ENCODE peak calls at places on chromosomes 4 and X, in seven cellular contexts. H, L, W, D, A, K and V are unnamed samples.

GRCh38 chr4:126890994-126891393 is 741.8 kb upstream of the INTU start:
- DNase-seq in H (peak), L (peak), W (no peak), D (no peak), A (no peak), K (no peak), V (no peak)

GRCh38 chr4:2798399-2799301 is 5.8 kb downstream of the SH3BP2 start:
- DNase-seq in H (no peak), L (no peak), W (peak), D (no peak), A (no peak), K (peak), V (peak)

GRCh38 chr4:87005690-87006461 is 71.1 kb downstream of the AFF1 start:
- DNase-seq in H (no peak), L (no peak), W (peak), D (no peak), A (no peak), K (peak), V (peak)

GRCh38 chrX:40570346-40571093 is 10.2 kb upstream of the ATP6AP2 start:
- DNase-seq in H (no peak), L (no peak), W (no peak), D (no peak), A (no peak), K (no peak), V (peak)

GRCh38 chr4:112516401-112517066 is 554 bp upstream of the NEUROG2 start:
- DNase-seq in H (no peak), L (no peak), W (peak), D (no peak), A (no peak), K (no peak), V (peak)

GRCh38 chr4:18042754-18043153 is 21.2 kb upstream of the LCORL start:
- DNase-seq in H (no peak), L (no peak), W (no peak), D (no peak), A (no peak), K (no peak), V (no peak)

GRCh38 chrX:114619874-114620273 is 36.0 kb downstream of the HTR2C start:
- DNase-seq in H (peak), L (no peak), W (no peak), D (no peak), A (no peak), K (no peak), V (peak)

GRCh38 chrX:130435937-130436336 is 34.1 kb downstream of the RBMX2 start:
- DNase-seq in H (no peak), L (no peak), W (no peak), D (no peak), A (no peak), K (no peak), V (no peak)

GRCh38 chr4:70515342-70516245 is 2.8 kb upstream of the AMTN start:
- DNase-seq in H (peak), L (peak), W (no peak), D (no peak), A (no peak), K (no peak), V (no peak)

GRCh38 chr4:142581891-142582290 is 264.2 kb downstream of the INPP4B start:
- DNase-seq in H (no peak), L (no peak), W (no peak), D (no peak), A (no peak), K (no peak), V (no peak)

GRCh38 chrX:134622056-134622812 is 36.0 kb downstream of the PLAC1 start:
- DNase-seq in H (peak), L (peak), W (peak), D (peak), A (no peak), K (no peak), V (peak)

GRCh38 chr4:85833311-85833710 is 358.4 kb downstream of the ARHGAP24 start:
- DNase-seq in H (no peak), L (no peak), W (no peak), D (no peak), A (no peak), K (no peak), V (no peak)

GRCh38 chr4:127648061-127648460 is 15.3 kb downstream of the INTU start:
- DNase-seq in H (peak), L (no peak), W (peak), D (no peak), A (no peak), K (no peak), V (no peak)

GRCh38 chr4:145828802-145829485 is 109.7 kb downstream of the ZNF827 start:
- DNase-seq in H (no peak), L (no peak), W (no peak), D (no peak), A (no peak), K (no peak), V (peak)

GRCh38 chr4:10173754-10174749 is 57.5 kb upstream of the WDR1 start:
- DNase-seq in H (no peak), L (no peak), W (peak), D (no peak), A (peak), K (no peak), V (no peak)

GRCh38 chr4:2583517-2583916 is 47.1 kb downstream of the FAM193A start:
- DNase-seq in H (peak), L (no peak), W (peak), D (peak), A (no peak), K (no peak), V (no peak)

GRCh38 chrX:97372006-97372766 is 488.5 kb downstream of the RPA4 start:
- DNase-seq in H (no peak), L (no peak), W (peak), D (no peak), A (no peak), K (no peak), V (no peak)

GRCh38 chr4:40629401-40630334 is at the start of gene RBM47:
- DNase-seq in H (peak), L (peak), W (peak), D (peak), A (no peak), K (peak), V (peak)

GRCh38 chr4:25098964-25099843 is 61.0 kb downstream of the SEPSECS start:
- DNase-seq in H (peak), L (peak), W (peak), D (peak), A (peak), K (no peak), V (no peak)

GRCh38 chr4:25095756-25096552 is 64.3 kb downstream of the SEPSECS start:
- DNase-seq in H (no peak), L (no peak), W (no peak), D (no peak), A (no peak), K (no peak), V (no peak)

GRCh38 chr4:25100156-25100555 is 60.1 kb downstream of the SEPSECS start:
- DNase-seq in H (no peak), L (no peak), W (no peak), D (no peak), A (peak), K (no peak), V (no peak)

GRCh38 chr4:25100710-25101109 is 59.5 kb downstream of the SEPSECS start:
- DNase-seq in H (no peak), L (no peak), W (no peak), D (no peak), A (no peak), K (no peak), V (no peak)

DNA sequence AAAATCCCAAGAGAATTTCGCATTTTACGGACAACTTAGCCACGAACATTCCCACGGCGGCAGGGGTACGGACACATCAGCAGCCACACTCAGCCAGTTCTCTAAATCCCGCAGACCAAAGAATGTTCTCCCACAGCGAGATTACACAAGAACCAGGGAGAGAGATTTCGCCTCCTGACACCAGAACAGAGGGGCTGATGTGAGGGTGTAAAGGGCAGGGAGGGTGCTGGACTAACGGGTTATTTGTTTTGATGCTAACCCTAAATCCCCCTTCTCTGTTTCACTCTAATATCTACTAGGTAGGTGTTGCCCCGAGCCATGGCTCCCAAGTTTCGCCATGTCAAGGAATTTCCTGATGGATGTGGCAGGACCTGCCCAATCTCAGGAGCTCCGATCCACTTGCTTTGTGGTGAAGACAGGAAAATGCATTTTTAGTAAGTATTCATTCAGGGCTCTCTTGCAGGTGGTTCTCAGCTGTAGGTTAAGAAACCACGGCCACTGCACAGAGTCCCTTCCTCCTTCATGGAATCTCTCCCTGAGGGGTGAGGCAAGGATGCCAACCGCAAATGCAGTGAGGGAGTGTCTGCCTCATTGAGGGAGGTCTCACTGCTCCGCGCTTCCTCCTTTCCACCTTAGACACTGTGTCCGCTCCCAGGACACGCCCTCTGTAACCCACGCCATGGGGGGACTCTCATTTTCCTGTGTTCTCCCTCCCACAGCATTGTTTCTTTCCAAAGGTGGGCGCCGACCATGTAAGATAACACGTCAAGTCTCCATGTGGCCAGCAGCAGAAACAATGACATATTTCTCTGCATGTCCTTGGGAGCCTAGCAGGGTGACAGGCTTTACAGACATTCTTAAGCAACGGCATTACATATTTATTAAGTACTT is 63.5 kb downstream of the SEPSECS start:
- DNase-seq in H (no peak), L (no peak), W (no peak), D (no peak), A (no peak), K (no peak), V (no peak)
- TF ChIP-seq CTCF in H (no peak), L (no peak), W (no peak), D (no peak), A (no peak), K (no peak), V (no peak)

GRCh38 chr4:94256833-94257232 is 49.2 kb downstream of the SMARCAD1 start:
- DNase-seq in H (peak), L (no peak), W (no peak), D (no peak), A (no peak), K (no peak), V (no peak)
- TF ChIP-seq CTCF in H (no peak), L (no peak), W (no peak), D (peak), A (peak), K (no peak), V (peak)

GRCh38 chr4:44447563-44448504 is 775 bp downstream of the KCTD8 start:
- DNase-seq in H (peak), L (no peak), W (peak), D (no peak), A (peak), K (no peak), V (peak)
- TF ChIP-seq CTCF in H (no peak), L (peak), W (no peak), D (no peak), A (no peak), K (no peak), V (no peak)

DNA sequence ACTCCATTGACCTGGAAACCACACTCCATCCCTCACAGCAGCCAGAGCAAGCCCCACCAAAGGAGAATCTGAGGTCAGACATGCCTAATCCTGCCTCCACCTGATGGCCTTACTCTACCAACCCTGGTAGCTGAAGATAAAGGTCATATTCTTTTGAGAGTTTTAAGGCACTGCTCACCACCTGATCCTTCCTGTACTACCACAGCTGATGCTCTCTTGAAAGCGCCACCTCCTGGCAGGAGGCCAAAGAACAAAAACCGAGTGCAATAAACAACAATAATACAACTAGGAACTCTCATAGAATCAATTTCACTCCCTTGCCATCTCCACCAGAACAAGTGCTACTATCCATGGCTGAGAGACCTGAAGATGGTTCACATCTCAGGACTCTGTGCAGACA is 301.6 kb downstream of the NAF1 start:
- DNase-seq in H (no peak), L (no peak), W (no peak), D (no peak), A (no peak), K (no peak), V (no peak)
- TF ChIP-seq CTCF in H (no peak), L (no peak), W (no peak), D (no peak), A (no peak), K (no peak), V (peak)

GRCh38 chr4:121198261-121198660 is 34.1 kb upstream of the TNIP3 start:
- DNase-seq in H (no peak), L (no peak), W (no peak), D (no peak), A (no peak), K (no peak), V (no peak)

GRCh38 chr4:121195649-121196048 is 31.5 kb upstream of the TNIP3 start:
- DNase-seq in H (no peak), L (no peak), W (no peak), D (no peak), A (no peak), K (no peak), V (no peak)

GRCh38 chr4:121200795-121201472 is 36.8 kb upstream of the TNIP3 start:
- DNase-seq in H (no peak), L (no peak), W (no peak), D (no peak), A (no peak), K (no peak), V (peak)

GRCh38 chr4:121199742-121200561 is 35.8 kb upstream of the TNIP3 start:
- DNase-seq in H (no peak), L (no peak), W (peak), D (no peak), A (no peak), K (peak), V (peak)
- TF ChIP-seq CTCF in H (no peak), L (no peak), W (no peak), D (no peak), A (no peak), K (peak), V (peak)

DNA sequence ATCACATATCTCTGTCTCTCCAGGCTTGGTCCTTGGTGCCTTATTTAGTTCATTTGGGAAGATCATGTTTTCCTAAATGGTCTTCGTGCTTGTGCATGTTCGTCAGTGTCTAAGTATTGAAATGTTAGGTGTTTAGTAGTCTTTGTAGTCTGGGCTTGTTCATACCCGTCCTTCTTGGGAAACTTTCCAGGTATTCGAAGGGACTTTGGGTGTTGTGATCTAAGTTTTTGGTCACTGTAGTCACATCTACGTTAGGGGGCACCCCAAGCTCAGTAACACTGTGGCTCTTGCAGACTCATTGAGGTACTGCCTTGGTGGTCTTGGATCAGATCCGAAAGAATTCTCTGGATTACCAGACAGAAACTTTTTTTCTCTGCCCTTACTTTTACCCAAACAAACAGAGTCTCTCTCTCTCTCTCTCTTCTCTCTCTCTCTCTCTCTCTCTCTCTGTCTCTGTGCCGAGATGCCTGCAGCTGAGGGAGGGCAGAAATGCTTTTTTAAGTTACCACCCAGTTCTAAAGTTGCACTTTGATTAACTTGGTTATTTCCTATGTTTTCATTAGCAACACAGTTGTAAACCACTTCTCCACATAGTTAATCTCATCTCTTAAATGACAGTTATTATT is 67.6 kb upstream of the SLC7A3 start:
- DNase-seq in H (peak), L (peak), W (peak), D (peak), A (no peak), K (peak), V (no peak)
- TF ChIP-seq CTCF in H (peak), L (peak), W (no peak), D (peak), A (peak), K (no peak), V (peak)